ENCODE peak calls at places on chromosomes 4 and X, in four cellular contexts. One of them, this sample, is unnamed.

GRCh38 chr4:105971032-105971431 is 75.8 kb downstream of the NPNT start:
- DNase-seq in neural crest cell: no peak
- DNase-seq in BJ: no peak
- DNase-seq in NCI-H1092 treated with DMSO at 0.1 percent for 48 hours: no peak
- DNase-seq in this sample: no peak

GRCh38 chrX:69080912-69081465 is 84.3 kb downstream of the PJA1 start:
- DNase-seq in BJ: no peak
- DNase-seq in neural crest cell: no peak
- DNase-seq in NCI-H1092 treated with DMSO at 0.1 percent for 48 hours: no peak
- DNase-seq in this sample: no peak

GRCh38 chrX:56728752-56729151 is 291 bp upstream of the NBDY start:
- DNase-seq in BJ: no peak
- DNase-seq in NCI-H1092 treated with DMSO at 0.1 percent for 48 hours: peak
- DNase-seq in neural crest cell: peak
- DNase-seq in this sample: no peak

GRCh38 chr4:5812506-5813229 is 80.2 kb downstream of the CRMP1 start:
- DNase-seq in neural crest cell: peak
- DNase-seq in NCI-H1092 treated with DMSO at 0.1 percent for 48 hours: peak
- DNase-seq in BJ: peak
- DNase-seq in this sample: no peak

GRCh38 chrX:64975491-64975890 is 759 bp downstream of the ZC4H2 start:
- DNase-seq in NCI-H1092 treated with DMSO at 0.1 percent for 48 hours: no peak
- DNase-seq in neural crest cell: peak
- DNase-seq in BJ: no peak
- DNase-seq in this sample: peak

GRCh38 chr4:77740480-77740879 is 78.7 kb downstream of the CNOT6L start:
- DNase-seq in BJ: no peak
- DNase-seq in neural crest cell: no peak
- DNase-seq in NCI-H1092 treated with DMSO at 0.1 percent for 48 hours: no peak
- DNase-seq in this sample: no peak

GRCh38 chr4:8274772-8275241 is 5.3 kb downstream of the HTRA3 start:
- DNase-seq in BJ: peak
- DNase-seq in neural crest cell: peak
- DNase-seq in NCI-H1092 treated with DMSO at 0.1 percent for 48 hours: peak
- DNase-seq in this sample: peak

GRCh38 chrX:48905090-48905790 is 6.2 kb downstream of the SLC35A2 start:
- DNase-seq in neural crest cell: no peak
- DNase-seq in NCI-H1092 treated with DMSO at 0.1 percent for 48 hours: no peak
- DNase-seq in BJ: no peak
- DNase-seq in this sample: no peak

This sample was measured in lower lobe of right lung.